ENCODE peak calls at places on chromosomes 5 and 9, in four cellular contexts. O, B, I and U are unnamed samples.

GRCh38 chr5:142922223-142922952 is 152.2 kb downstream of the ARHGAP26 start:
- DNase-seq in O (no peak), B (peak), I (peak), U (peak)

GRCh38 chr9:112858625-112859147 is 32.0 kb downstream of the SLC46A2 start:
- DNase-seq in O (no peak), B (no peak), I (no peak), U (no peak)

GRCh38 chr9:36828574-36829141 is 205.4 kb downstream of the PAX5 start:
- DNase-seq in I (no peak), B (no peak), O (no peak), U (no peak)

GRCh38 chr5:40587284-40587882 is 92.3 kb upstream of the PTGER4 start:
- DNase-seq in O (no peak), I (no peak), B (no peak), U (no peak)

GRCh38 chr9:136927343-136928261 is 16.9 kb downstream of the FBXW5 start:
- DNase-seq in I (no peak), O (no peak), B (no peak), U (no peak)

GRCh38 chr5:76082790-76083554 is at the start of gene SV2C:
- DNase-seq in B (no peak), O (no peak), I (no peak), U (no peak)

GRCh38 chr5:55324815-55325418 is 17.1 kb downstream of the MTREX start:
- DNase-seq in B (peak), I (peak), O (peak), U (no peak)

GRCh38 chr5:32090755-32091128 is 83.4 kb downstream of the GOLPH3 start:
- DNase-seq in B (peak), I (no peak), O (no peak), U (no peak)

GRCh38 chr9:106737516-106737915 is 125.5 kb upstream of the ZNF462 start:
- DNase-seq in O (no peak), I (no peak), B (no peak), U (no peak)

GRCh38 chr9:3999706-4000105 is 300.2 kb downstream of the GLIS3 start:
- DNase-seq in I (no peak), B (no peak), O (no peak), U (no peak)
- TF ChIP-seq TCF7L2 in I (no peak), B (no peak), O (no peak), U (no peak)

DNA sequence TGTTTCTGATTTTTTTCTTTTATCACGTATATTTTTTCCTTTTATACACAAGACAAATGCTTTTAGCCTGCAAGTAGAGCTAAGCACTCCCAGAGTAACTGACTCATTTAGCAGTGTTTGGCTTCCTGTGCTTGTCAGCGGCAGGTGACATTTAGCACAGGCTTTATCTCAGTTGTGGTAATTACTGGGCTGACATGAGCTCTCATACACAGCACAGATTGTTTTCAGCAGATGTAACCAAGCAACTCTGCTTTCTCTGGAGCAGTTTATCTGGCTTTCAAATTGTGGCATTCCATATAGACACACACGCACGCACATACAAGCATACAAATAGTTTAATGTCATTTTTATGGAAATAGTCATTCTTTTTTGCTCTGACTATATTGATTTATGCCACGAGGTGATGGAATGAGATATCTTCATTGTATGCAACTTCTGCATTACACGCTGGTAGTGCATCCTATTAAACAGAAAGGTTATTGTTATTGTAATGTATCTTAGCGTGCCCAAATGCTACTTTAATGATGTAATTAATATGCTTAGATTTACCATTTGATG is 379.0 kb upstream of the GRAMD2B start:
- DNase-seq in B (no peak), I (no peak), O (no peak), U (peak)
- TF ChIP-seq TCF7L2 in B (no peak), I (no peak), O (no peak), U (no peak)

DNA sequence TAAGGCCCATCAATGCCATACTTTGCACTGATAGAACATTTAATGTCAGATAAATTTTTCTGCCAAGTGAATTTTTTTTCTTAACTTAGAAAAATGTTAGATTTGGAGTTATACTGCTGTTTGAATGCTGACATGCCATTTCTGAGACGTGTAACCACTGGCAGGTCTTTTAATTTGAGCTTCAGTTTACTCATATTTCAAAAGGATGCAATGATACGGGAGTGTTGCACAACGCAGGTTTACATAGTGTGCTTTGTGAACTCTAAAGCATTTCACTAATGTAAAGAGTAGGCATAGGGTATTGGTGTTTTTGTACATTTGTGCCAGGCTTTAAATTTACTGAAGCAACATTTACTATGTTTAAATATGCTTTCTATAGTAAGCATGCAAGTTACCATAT is 4.2 kb downstream of the ZBTB43 start:
- DNase-seq in I (peak), O (no peak), B (no peak), U (no peak)
- TF ChIP-seq TCF7L2 in I (no peak), O (no peak), B (no peak), U (no peak)

GRCh38 chr5:68242743-68243142 is 27.2 kb downstream of the PIK3R1 start:
- DNase-seq in O (no peak), B (no peak), I (no peak), U (no peak)

GRCh38 chr5:68239485-68239884 is 23.9 kb downstream of the PIK3R1 start:
- DNase-seq in I (peak), B (peak), O (no peak), U (no peak)

GRCh38 chr5:68237715-68238114 is 22.2 kb downstream of the PIK3R1 start:
- DNase-seq in I (no peak), O (no peak), B (no peak), U (no peak)

GRCh38 chr5:68240771-68241170 is 25.2 kb downstream of the PIK3R1 start:
- DNase-seq in I (no peak), O (no peak), B (no peak), U (no peak)

GRCh38 chr5:68240196-68240595 is 24.6 kb downstream of the PIK3R1 start:
- DNase-seq in O (no peak), B (no peak), I (no peak), U (no peak)
- TF ChIP-seq TCF7L2 in O (no peak), B (no peak), I (no peak), U (no peak)

GRCh38 chr5:98483301-98483700 is 290.2 kb upstream of the RGMB start:
- DNase-seq in I (no peak), O (no peak), B (no peak), U (no peak)

GRCh38 chr5:98492258-98492657 is 281.2 kb upstream of the RGMB start:
- DNase-seq in I (no peak), O (no peak), B (no peak), U (no peak)

GRCh38 chr5:98490348-98490747 is 283.1 kb upstream of the RGMB start:
- DNase-seq in B (no peak), O (no peak), I (no peak), U (no peak)

DNA sequence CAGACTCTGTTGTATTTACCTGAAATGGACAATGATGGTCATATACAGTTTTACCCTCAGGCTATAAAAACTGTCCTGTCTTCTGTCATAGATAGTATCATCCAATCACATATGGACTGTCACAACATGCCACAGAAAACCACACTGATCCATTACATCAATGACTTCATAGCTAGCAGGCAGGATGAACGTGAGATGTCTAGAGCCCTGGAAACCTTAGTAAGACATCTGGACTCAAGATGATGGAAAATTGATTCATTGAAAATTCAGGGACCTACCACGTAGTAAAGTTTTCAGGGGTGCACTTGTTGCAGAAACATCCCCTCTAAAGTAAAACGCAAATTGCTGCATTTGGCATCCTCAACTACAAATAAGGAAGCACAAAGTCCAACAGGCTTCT is 284.4 kb upstream of the RGMB start:
- DNase-seq in B (no peak), O (no peak), I (no peak), U (no peak)
- TF ChIP-seq TCF7L2 in B (no peak), O (no peak), I (no peak), U (no peak)

DNA sequence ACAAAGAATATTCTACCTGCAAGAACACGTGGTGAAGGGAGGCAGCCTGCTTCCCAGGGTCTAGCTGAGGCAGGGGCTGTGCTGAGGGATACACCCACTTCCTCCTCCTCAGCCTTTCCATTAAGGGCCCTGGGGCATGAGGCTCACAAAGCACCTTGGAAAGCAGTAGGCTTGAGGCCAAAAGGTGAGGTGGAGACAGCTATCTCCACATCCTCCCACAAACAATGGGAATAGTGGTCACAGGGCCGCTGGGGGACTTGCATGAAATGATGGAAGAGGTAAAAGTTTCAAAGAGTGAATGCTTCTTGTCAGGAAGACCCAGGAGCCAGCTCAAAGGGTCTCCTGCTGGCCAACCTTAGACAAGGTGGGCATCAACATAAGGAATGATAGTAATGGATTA is 207.9 kb downstream of the CDK5RAP2 start:
- DNase-seq in B (no peak), O (no peak), I (no peak), U (no peak)
- TF ChIP-seq TCF7L2 in B (no peak), O (no peak), I (no peak), U (no peak)